ENCODE peak calls at places on chromosomes 6 and 20, in five cellular contexts. V, J, A, P and N are unnamed samples.

GRCh38 chr20:53713328-53714056 is 119.9 kb upstream of the ZNF217 start:
- DNase-seq in V (no peak), J (no peak), A (no peak), P (no peak), N (no peak)

GRCh38 chr6:113936093-113936934 is 34.6 kb downstream of the HDAC2 start:
- DNase-seq in V (no peak), J (no peak), A (no peak), P (peak), N (no peak)

GRCh38 chr6:19433101-19433500 is 404.1 kb upstream of the ID4 start:
- DNase-seq in V (no peak), J (peak), A (no peak), P (no peak), N (no peak)

GRCh38 chr6:105500693-105501092 is 97.8 kb upstream of the PREP start:
- DNase-seq in V (no peak), J (no peak), A (no peak), P (no peak), N (no peak)

GRCh38 chr6:34143196-34143883 is 2.5 kb downstream of the GRM4 start:
- DNase-seq in V (no peak), J (no peak), A (no peak), P (no peak), N (no peak)

GRCh38 chr6:90461367-90461766 is 125.5 kb downstream of the MAP3K7 start:
- DNase-seq in V (no peak), J (no peak), A (no peak), P (no peak), N (no peak)

GRCh38 chr20:37179671-37180524 is 550 bp upstream of the MROH8 start:
- DNase-seq in V (no peak), J (no peak), A (no peak), P (peak), N (no peak)

GRCh38 chr6:5511924-5512323 is 250.6 kb downstream of the FARS2 start:
- DNase-seq in V (no peak), J (no peak), A (no peak), P (peak), N (no peak)

GRCh38 chr6:25280617-25280990 is 1.4 kb downstream of the CARMIL1 start:
- DNase-seq in V (no peak), J (no peak), A (no peak), P (no peak), N (no peak)

GRCh38 chr20:40633123-40633850 is 55.7 kb downstream of the MAFB start:
- DNase-seq in V (peak), J (no peak), A (no peak), P (no peak), N (no peak)

GRCh38 chr20:23021941-23022340 is 13.2 kb upstream of the SSTR4 start:
- DNase-seq in V (no peak), J (no peak), A (no peak), P (peak), N (no peak)

GRCh38 chr20:46004813-46005505 is 3.7 kb upstream of the MMP9 start:
- DNase-seq in V (no peak), J (no peak), A (peak), P (no peak), N (no peak)

GRCh38 chr6:165985281-165985925 is 182.2 kb downstream of the TBXT start:
- DNase-seq in V (no peak), J (no peak), A (no peak), P (no peak), N (no peak)
- TF ChIP-seq POLR2A in V (no peak), J (no peak), A (no peak), P (no peak), N (no peak)

DNA sequence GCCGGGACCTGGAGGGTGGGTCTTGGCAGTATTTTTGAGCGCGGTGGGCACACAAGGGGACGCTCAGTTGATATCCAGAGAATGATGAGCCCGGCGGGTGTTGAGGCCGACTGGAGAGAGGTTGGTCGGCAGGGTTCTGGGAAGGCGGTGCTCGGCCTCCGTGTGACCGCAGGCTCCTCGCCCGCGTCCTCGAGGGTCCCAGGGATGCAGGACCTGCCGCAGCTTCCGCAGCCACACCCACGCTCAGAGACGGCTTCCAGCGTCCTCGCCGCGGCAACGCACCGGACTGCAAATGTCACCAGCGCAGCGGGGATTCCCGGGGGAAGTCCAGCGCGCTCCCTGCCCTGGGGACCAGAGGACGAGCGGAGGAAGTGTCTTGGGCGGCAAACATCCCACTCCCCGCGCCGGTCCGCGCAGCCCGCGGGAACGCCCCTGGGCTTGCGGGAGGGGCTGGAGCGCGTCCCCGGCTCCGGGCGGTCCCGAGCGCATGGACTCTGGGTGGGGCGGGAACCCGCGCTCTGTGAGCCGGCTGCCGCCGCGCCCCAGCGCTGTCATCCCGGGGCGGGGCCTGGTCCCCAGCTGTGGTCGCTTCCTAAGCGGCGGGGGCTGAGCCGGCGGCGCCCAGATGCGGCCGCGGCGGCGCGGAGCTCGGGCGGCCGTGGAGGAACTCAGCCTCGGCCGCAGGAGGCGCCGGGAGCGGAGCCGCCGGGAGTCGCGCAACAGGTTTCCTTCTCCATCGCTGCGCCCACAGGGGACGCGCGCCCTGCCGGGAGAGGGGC is at the start of gene STX11:
- DNase-seq in V (peak), J (peak), A (peak), P (peak), N (peak)
- TF ChIP-seq POLR2A in V (no peak), J (peak), A (peak), P (no peak), N (no peak)

GRCh38 chr20:1330075-1330830 is 1.3 kb upstream of the SDCBP2 start:
- DNase-seq in V (peak), J (peak), A (peak), P (no peak), N (no peak)
- TF ChIP-seq POLR2A in V (no peak), J (no peak), A (peak), P (no peak), N (no peak)

GRCh38 chr6:169746556-169746955 is 4.8 kb downstream of the DYNLT2 start:
- DNase-seq in V (no peak), J (no peak), A (no peak), P (no peak), N (no peak)

GRCh38 chr6:169738204-169738971 is 13.0 kb downstream of the DYNLT2 start:
- DNase-seq in V (no peak), J (no peak), A (peak), P (no peak), N (no peak)

GRCh38 chr6:169745405-169745804 is 6.0 kb downstream of the DYNLT2 start:
- DNase-seq in V (no peak), J (no peak), A (no peak), P (no peak), N (no peak)

GRCh38 chr6:169738972-169739529 is 12.3 kb downstream of the DYNLT2 start:
- DNase-seq in V (no peak), J (no peak), A (no peak), P (no peak), N (no peak)

DNA sequence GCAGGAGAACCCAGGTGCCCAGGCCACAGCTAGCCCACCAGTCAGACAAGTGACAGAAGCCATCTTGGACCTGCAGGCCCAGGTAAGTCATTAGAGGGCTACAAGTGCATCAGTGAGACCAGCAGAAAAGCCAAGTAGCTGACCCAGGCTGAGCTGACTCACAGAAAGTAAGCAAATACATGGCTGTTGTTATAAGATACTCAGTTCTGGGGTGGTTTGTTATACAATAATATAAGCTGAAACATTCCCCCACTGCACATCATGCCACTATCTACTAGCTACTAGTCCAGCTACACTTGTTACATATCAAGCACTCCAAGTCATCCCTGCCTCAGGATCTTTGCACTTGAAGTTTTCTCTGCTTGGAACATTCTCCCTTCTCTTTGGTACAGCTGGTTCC is 10.0 kb downstream of the DYNLT2 start:
- DNase-seq in V (no peak), J (no peak), A (no peak), P (peak), N (no peak)
- TF ChIP-seq POLR2A in V (no peak), J (no peak), A (no peak), P (no peak), N (no peak)